ENCODE peak calls at places on chromosomes 4 and X, in seven cellular contexts. One of them, this sample, is unnamed. For H3K4me1, the result is how much of the 10 kb centered on the place peaks cover.

GRCh38 chrX:17028381-17028780 is 81.9 kb downstream of the REPS2 start:
- DNase-seq in ascending aorta: no peak
- DNase-seq in CD8-positive, alpha-beta T cell: no peak
- DNase-seq in lung: no peak
- DNase-seq in neural progenitor cell: no peak
- DNase-seq in A549: no peak
- DNase-seq in pancreas: no peak
- DNase-seq in this sample: no peak

GRCh38 chr4:76540496-76540895 is 105.5 kb downstream of the SHROOM3 start:
- DNase-seq in lung: no peak
- DNase-seq in neural progenitor cell: no peak
- DNase-seq in CD8-positive, alpha-beta T cell: no peak
- DNase-seq in A549: no peak
- DNase-seq in pancreas: no peak
- DNase-seq in ascending aorta: no peak
- DNase-seq in this sample: no peak

GRCh38 chr4:119693127-119693526 is 64.5 kb upstream of the PDE5A start:
- DNase-seq in neural progenitor cell: no peak
- DNase-seq in pancreas: no peak
- DNase-seq in CD8-positive, alpha-beta T cell: no peak
- DNase-seq in ascending aorta: no peak
- DNase-seq in A549: no peak
- DNase-seq in lung: no peak
- DNase-seq in this sample: no peak

GRCh38 chrX:87878926-87879325 is 361.3 kb downstream of the KLHL4 start:
- DNase-seq in neural progenitor cell: no peak
- DNase-seq in lung: no peak
- DNase-seq in ascending aorta: no peak
- DNase-seq in pancreas: no peak
- DNase-seq in A549: no peak
- DNase-seq in CD8-positive, alpha-beta T cell: no peak
- DNase-seq in this sample: no peak

GRCh38 chrX:129759576-129760061 is 20.1 kb upstream of the SASH3 start:
- DNase-seq in lung: no peak
- DNase-seq in neural progenitor cell: peak
- DNase-seq in A549: no peak
- DNase-seq in ascending aorta: no peak
- DNase-seq in CD8-positive, alpha-beta T cell: peak
- DNase-seq in pancreas: no peak
- DNase-seq in this sample: no peak

GRCh38 chr4:42673084-42673429 is 16.2 kb upstream of the ATP8A1 start:
- DNase-seq in A549: no peak
- DNase-seq in lung: peak
- DNase-seq in neural progenitor cell: no peak
- DNase-seq in pancreas: no peak
- DNase-seq in ascending aorta: no peak
- DNase-seq in CD8-positive, alpha-beta T cell: peak
- DNase-seq in this sample: peak

GRCh38 chr4:56907489-56908205 is at the start of gene REST:
- DNase-seq in CD8-positive, alpha-beta T cell: peak
- DNase-seq in lung: peak
- DNase-seq in neural progenitor cell: peak
- DNase-seq in pancreas: peak
- DNase-seq in A549: peak
- DNase-seq in ascending aorta: no peak
- DNase-seq in this sample: peak

GRCh38 chr4:73901031-73901430 is 31.8 kb downstream of the CXCL1 start:
- DNase-seq in neural progenitor cell: no peak
- DNase-seq in lung: no peak
- DNase-seq in pancreas: no peak
- DNase-seq in CD8-positive, alpha-beta T cell: no peak
- DNase-seq in A549: no peak
- DNase-seq in ascending aorta: no peak
- DNase-seq in this sample: no peak

GRCh38 chrX:115553171-115553570 is 7.8 kb upstream of the PLS3 start:
- DNase-seq in ascending aorta: no peak
- DNase-seq in neural progenitor cell: peak
- DNase-seq in pancreas: no peak
- DNase-seq in A549: no peak
- DNase-seq in CD8-positive, alpha-beta T cell: no peak
- DNase-seq in lung: no peak
- DNase-seq in this sample: no peak

GRCh38 chr4:8069102-8069752 is 89.4 kb downstream of the ABLIM2 start:
- DNase-seq in A549: no peak
- DNase-seq in lung: no peak
- DNase-seq in CD8-positive, alpha-beta T cell: no peak
- DNase-seq in pancreas: no peak
- DNase-seq in neural progenitor cell: no peak
- DNase-seq in ascending aorta: no peak
- DNase-seq in this sample: no peak

GRCh38 chrX:30572678-30573077 is 4.9 kb downstream of the TASL start:
- DNase-seq in lung: no peak
- DNase-seq in ascending aorta: no peak
- DNase-seq in CD8-positive, alpha-beta T cell: no peak
- DNase-seq in neural progenitor cell: no peak
- DNase-seq in A549: no peak
- DNase-seq in pancreas: no peak
- DNase-seq in this sample: no peak

GRCh38 chrX:30572004-30572403 is 5.6 kb downstream of the TASL start:
- DNase-seq in lung: no peak
- DNase-seq in ascending aorta: no peak
- DNase-seq in A549: no peak
- DNase-seq in neural progenitor cell: no peak
- DNase-seq in pancreas: no peak
- DNase-seq in CD8-positive, alpha-beta T cell: no peak
- DNase-seq in this sample: no peak

GRCh38 chrX:30573125-30573524 is 4.4 kb downstream of the TASL start:
- DNase-seq in CD8-positive, alpha-beta T cell: no peak
- DNase-seq in neural progenitor cell: no peak
- DNase-seq in A549: no peak
- DNase-seq in ascending aorta: no peak
- DNase-seq in lung: no peak
- DNase-seq in pancreas: no peak
- DNase-seq in this sample: no peak

GRCh38 chrX:30570505-30570904 is 7.1 kb downstream of the TASL start:
- DNase-seq in pancreas: no peak
- DNase-seq in lung: no peak
- DNase-seq in neural progenitor cell: no peak
- DNase-seq in A549: no peak
- DNase-seq in CD8-positive, alpha-beta T cell: no peak
- DNase-seq in ascending aorta: no peak
- DNase-seq in this sample: no peak
- TF ChIP-seq CTCF in pancreas: no peak
- TF ChIP-seq CTCF in lung: peak
- TF ChIP-seq CTCF in neural progenitor cell: peak
- TF ChIP-seq CTCF in A549: peak
- TF ChIP-seq CTCF in CD8-positive, alpha-beta T cell: peak
- TF ChIP-seq CTCF in ascending aorta: peak
- TF ChIP-seq CTCF in this sample: peak

DNA sequence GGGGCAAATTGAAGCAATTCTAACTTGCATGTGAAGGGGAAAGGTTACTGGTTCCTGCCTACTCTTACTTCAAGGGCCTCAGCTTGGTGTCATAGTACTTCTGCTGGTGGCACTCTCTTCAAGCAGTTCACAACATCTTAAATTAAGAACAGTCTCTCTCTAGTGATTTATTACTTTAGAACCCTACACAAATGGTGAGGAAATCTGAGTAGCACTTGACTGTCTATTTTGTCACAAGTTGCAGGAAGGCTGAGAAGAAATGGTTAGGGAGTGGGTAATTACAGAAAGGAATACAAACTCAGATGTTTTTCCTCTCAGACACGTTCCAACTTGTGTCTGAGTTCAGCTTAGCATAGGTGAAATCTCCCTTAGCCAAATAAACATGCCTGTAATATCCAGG is 242.3 kb upstream of the GRIA3 start:
- DNase-seq in CD8-positive, alpha-beta T cell: no peak
- DNase-seq in lung: no peak
- DNase-seq in ascending aorta: no peak
- DNase-seq in neural progenitor cell: no peak
- DNase-seq in pancreas: no peak
- DNase-seq in A549: no peak
- DNase-seq in this sample: no peak
- H3K27ac ChIP-seq in CD8-positive, alpha-beta T cell: no peak
- H3K27ac ChIP-seq in lung: no peak
- H3K27ac ChIP-seq in ascending aorta: no peak
- H3K27ac ChIP-seq in neural progenitor cell: no peak
- H3K27ac ChIP-seq in pancreas: no peak
- H3K27ac ChIP-seq in A549: no peak
- H3K27ac ChIP-seq in this sample: no peak

GRCh38 chr4:54098375-54098774 is 1.6 kb upstream of the GSX2 start:
- DNase-seq in A549: no peak
- DNase-seq in pancreas: no peak
- DNase-seq in ascending aorta: no peak
- DNase-seq in CD8-positive, alpha-beta T cell: no peak
- DNase-seq in lung: no peak
- DNase-seq in neural progenitor cell: peak
- DNase-seq in this sample: no peak
- H3K4me1 ChIP-seq in A549: under half
- H3K4me1 ChIP-seq in pancreas: under half
- H3K4me1 ChIP-seq in ascending aorta: under half
- H3K4me1 ChIP-seq in CD8-positive, alpha-beta T cell: under half
- H3K4me1 ChIP-seq in lung: under half
- H3K4me1 ChIP-seq in neural progenitor cell: half or more
- H3K4me1 ChIP-seq in this sample: under half

GRCh38 chr4:164800786-164801185 is 46.9 kb downstream of the SMIM31 start:
- DNase-seq in CD8-positive, alpha-beta T cell: no peak
- DNase-seq in neural progenitor cell: no peak
- DNase-seq in pancreas: no peak
- DNase-seq in ascending aorta: no peak
- DNase-seq in lung: no peak
- DNase-seq in A549: no peak
- DNase-seq in this sample: no peak
- TF ChIP-seq CTCF in CD8-positive, alpha-beta T cell: no peak
- TF ChIP-seq CTCF in neural progenitor cell: peak
- TF ChIP-seq CTCF in pancreas: no peak
- TF ChIP-seq CTCF in ascending aorta: no peak
- TF ChIP-seq CTCF in lung: no peak
- TF ChIP-seq CTCF in A549: no peak
- TF ChIP-seq CTCF in this sample: no peak

GRCh38 chrX:6227445-6227820 is 1.2 kb downstream of the NLGN4X start:
- DNase-seq in CD8-positive, alpha-beta T cell: no peak
- DNase-seq in lung: no peak
- DNase-seq in A549: no peak
- DNase-seq in neural progenitor cell: peak
- DNase-seq in pancreas: no peak
- DNase-seq in ascending aorta: no peak
- DNase-seq in this sample: no peak

GRCh38 chrX:6226646-6227444 is 1.8 kb downstream of the NLGN4X start:
- DNase-seq in pancreas: no peak
- DNase-seq in ascending aorta: no peak
- DNase-seq in CD8-positive, alpha-beta T cell: no peak
- DNase-seq in A549: no peak
- DNase-seq in neural progenitor cell: peak
- DNase-seq in lung: no peak
- DNase-seq in this sample: no peak

GRCh38 chrX:6228720-6229119 is at the start of gene NLGN4X:
- DNase-seq in neural progenitor cell: peak
- DNase-seq in CD8-positive, alpha-beta T cell: no peak
- DNase-seq in A549: no peak
- DNase-seq in ascending aorta: no peak
- DNase-seq in lung: no peak
- DNase-seq in pancreas: no peak
- DNase-seq in this sample: no peak

GRCh38 chrX:6225307-6226052 is 3.2 kb downstream of the NLGN4X start:
- DNase-seq in A549: no peak
- DNase-seq in lung: no peak
- DNase-seq in neural progenitor cell: peak
- DNase-seq in pancreas: no peak
- DNase-seq in CD8-positive, alpha-beta T cell: no peak
- DNase-seq in ascending aorta: no peak
- DNase-seq in this sample: no peak

DNA sequence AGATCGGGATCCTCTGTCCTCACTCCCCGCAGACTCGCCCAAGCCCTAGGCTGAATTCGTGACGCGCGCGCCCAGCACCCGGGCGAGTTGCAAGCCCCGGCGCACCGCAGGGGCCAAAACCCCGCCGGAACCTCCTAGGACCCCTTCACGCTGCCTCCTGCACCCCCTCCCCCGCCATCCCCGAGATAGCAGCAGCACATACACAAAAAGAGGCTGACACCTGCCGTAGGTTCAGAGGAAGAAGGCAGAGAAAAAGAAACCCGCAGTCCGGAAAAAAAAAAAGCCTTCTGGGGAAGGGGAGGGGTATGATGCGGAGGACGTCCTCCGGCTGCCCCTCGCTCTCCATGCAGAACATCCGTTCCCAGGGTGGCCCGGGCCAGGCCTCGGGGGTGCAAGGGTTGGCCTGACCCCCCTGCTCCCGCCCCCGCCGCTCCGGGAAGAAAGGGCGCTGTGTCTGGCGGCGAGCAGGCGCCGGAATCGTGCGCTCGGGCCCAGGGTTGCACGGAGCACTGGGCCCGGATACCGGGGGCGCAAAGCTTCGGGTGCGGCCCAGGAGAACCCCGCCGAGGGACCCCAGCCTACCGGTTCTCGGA is 2.5 kb downstream of the NLGN4X start:
- DNase-seq in neural progenitor cell: peak
- DNase-seq in CD8-positive, alpha-beta T cell: no peak
- DNase-seq in pancreas: no peak
- DNase-seq in lung: no peak
- DNase-seq in ascending aorta: no peak
- DNase-seq in A549: no peak
- DNase-seq in this sample: no peak
- H3K27ac ChIP-seq in neural progenitor cell: no peak
- H3K27ac ChIP-seq in CD8-positive, alpha-beta T cell: no peak
- H3K27ac ChIP-seq in pancreas: no peak
- H3K27ac ChIP-seq in lung: no peak
- H3K27ac ChIP-seq in ascending aorta: no peak
- H3K27ac ChIP-seq in A549: no peak
- H3K27ac ChIP-seq in this sample: no peak

DNA sequence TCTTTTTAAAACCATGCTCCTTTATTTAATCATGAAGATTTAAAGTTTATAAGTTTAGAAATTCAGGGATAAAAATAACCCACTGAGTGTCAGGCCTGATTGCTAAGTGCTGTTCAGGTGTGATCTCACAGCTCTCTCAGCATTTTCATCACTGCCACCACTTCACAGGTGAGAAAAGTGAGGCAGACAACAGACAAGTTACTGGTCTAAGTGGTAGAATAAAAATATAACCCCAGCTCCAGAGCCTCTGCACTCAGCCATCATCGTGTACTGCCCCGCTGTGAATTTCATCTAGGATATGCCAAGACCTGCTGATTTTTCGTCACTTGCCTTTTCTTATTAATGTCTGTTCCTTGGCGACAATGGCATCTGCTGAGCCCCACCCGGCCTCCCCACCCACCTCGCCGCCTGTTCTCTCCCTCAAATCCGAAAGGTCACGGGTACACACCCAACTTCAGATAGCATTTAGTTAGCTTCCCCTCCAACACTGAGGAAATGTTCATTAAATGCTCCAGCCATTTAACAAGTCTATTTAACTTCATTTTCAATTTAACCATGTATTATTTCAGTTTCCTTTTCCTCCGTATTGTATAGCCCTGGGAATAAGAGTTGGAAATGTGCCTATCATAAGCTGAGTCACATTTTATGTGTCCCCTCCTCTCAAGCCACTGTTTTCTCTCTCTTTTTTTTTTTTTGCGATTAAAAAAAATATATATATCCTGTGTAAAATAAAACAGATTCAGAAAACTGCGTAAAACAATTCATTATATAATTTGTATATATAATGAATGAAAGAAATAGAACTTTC is 236.5 kb downstream of the CBR4 start:
- DNase-seq in A549: no peak
- DNase-seq in neural progenitor cell: no peak
- DNase-seq in pancreas: no peak
- DNase-seq in CD8-positive, alpha-beta T cell: no peak
- DNase-seq in lung: no peak
- DNase-seq in ascending aorta: no peak
- DNase-seq in this sample: no peak
- H3K4me1 ChIP-seq in A549: under half
- H3K4me1 ChIP-seq in neural progenitor cell: under half
- H3K4me1 ChIP-seq in pancreas: under half
- H3K4me1 ChIP-seq in CD8-positive, alpha-beta T cell: under half
- H3K4me1 ChIP-seq in lung: under half
- H3K4me1 ChIP-seq in ascending aorta: under half
- H3K4me1 ChIP-seq in this sample: under half